ENCODE peak calls at places on chromosomes 13 and 19, in ten cellular contexts. T is fibroblast of mammary gland, W is AG04450, U is choroid plexus epithelial cell, O is nephron progenitor cell, B is endodermal cell, Z is gastrocnemius medialis, G is Peyer's patch, I is Calu3, Q is dorsolateral prefrontal cortex. F is an unnamed sample.

GRCh38 chr19:8655340-8655709 is 24.9 kb downstream of the NFILZ start:
- DNase-seq in I (no peak), G (no peak), B (no peak), T (no peak), O (no peak), U (no peak), W (no peak), Q (no peak), Z (no peak), F (no peak)

GRCh38 chr19:3304871-3305423 is 61.4 kb upstream of the NFIC start:
- DNase-seq in U (peak; percentile 73), I (peak; percentile 74), Q (peak; percentile 68), Z (peak; percentile 48), B (peak; percentile 91), T (peak; percentile 72), G (peak; percentile 82), O (peak; percentile 90), W (peak; percentile 32), F (peak; percentile 56)

GRCh38 chr19:14519860-14520407 is 1.7 kb upstream of the DNAJB1 start:
- DNase-seq in O (no peak), B (no peak), G (no peak), U (no peak), I (peak; percentile 67), W (no peak), T (peak; percentile 60), Q (no peak), Z (no peak), F (no peak)

GRCh38 chr19:41327499-41328156 is 17.7 kb downstream of the CCDC97 start:
- DNase-seq in G (peak; percentile 84), Z (peak; percentile 38), I (peak; percentile 87), Q (no peak), T (peak; percentile 42), U (peak; percentile 38), O (no peak), W (no peak), B (peak; percentile 76), F (peak; percentile 55)

GRCh38 chr19:46975011-46975917 is 44.4 kb upstream of the NPAS1 start:
- DNase-seq in U (no peak), I (no peak), T (no peak), W (no peak), Q (no peak), Z (no peak), G (no peak), O (no peak), B (no peak), F (no peak)

GRCh38 chr13:95296326-95296939 is 4.8 kb downstream of the ABCC4 start:
- DNase-seq in O (peak; percentile 47), Z (peak; percentile 42), G (peak; percentile 74), W (no peak), B (peak; percentile 91), I (peak; percentile 34), U (no peak), T (no peak), Q (no peak), F (no peak)

GRCh38 chr19:50889638-50890037 is 16.4 kb downstream of the KLK2 start:
- DNase-seq in Z (no peak), I (no peak), Q (no peak), U (no peak), G (no peak), T (no peak), B (no peak), O (no peak), W (no peak), F (no peak)

GRCh38 chr13:72293206-72293605 is 426.2 kb upstream of the DACH1 start:
- DNase-seq in Z (no peak), W (no peak), Q (no peak), B (no peak), T (peak; percentile 3), O (no peak), I (no peak), U (no peak), G (no peak), F (no peak)

GRCh38 chr19:5967994-5968430 is 9.9 kb downstream of the RANBP3 start:
- DNase-seq in T (peak; percentile 84), U (peak; percentile 92), Z (peak; percentile 39), O (peak; percentile 74), W (peak; percentile 67), B (peak; percentile 87), G (no peak), Q (peak; percentile 70), I (peak; percentile 57), F (no peak)

GRCh38 chr19:3801412-3802096 is 15.4 kb upstream of the MATK start:
- DNase-seq in O (peak; percentile 70), G (no peak), U (no peak), Q (peak; percentile 84), T (no peak), Z (no peak), B (peak; percentile 90), I (no peak), W (no peak), F (no peak)

GRCh38 chr13:73189365-73189764 is 130.6 kb downstream of the KLF5 start:
- DNase-seq in B (no peak), O (no peak), I (no peak), W (no peak), U (no peak), T (no peak), G (no peak), Z (no peak), Q (no peak), F (no peak)

GRCh38 chr13:94324409-94325147 is 154.9 kb downstream of the DCT start:
- DNase-seq in U (no peak), T (no peak), B (no peak), G (no peak), O (no peak), Q (no peak), W (no peak), Z (no peak), I (no peak), F (no peak)

GRCh38 chr19:18437481-18438330 is at the start of gene ISYNA1:
- DNase-seq in T (no peak), O (peak; percentile 74), Z (no peak), I (peak; percentile 45), W (no peak), B (peak; percentile 91), U (peak; percentile 77), G (no peak), Q (no peak), F (no peak)

GRCh38 chr13:50612717-50613116 is 230.8 kb downstream of the DLEU7 start:
- DNase-seq in Z (no peak), W (no peak), Q (no peak), I (no peak), G (no peak), B (peak; percentile 33), O (peak; percentile 12), T (no peak), U (no peak), F (no peak)
- TF ChIP-seq CTCF in Z (no peak), W (no peak), Q (no peak), I (no peak), G (no peak), B (no peak), O (no peak), T (no peak), U (no peak), F (no peak)

DNA sequence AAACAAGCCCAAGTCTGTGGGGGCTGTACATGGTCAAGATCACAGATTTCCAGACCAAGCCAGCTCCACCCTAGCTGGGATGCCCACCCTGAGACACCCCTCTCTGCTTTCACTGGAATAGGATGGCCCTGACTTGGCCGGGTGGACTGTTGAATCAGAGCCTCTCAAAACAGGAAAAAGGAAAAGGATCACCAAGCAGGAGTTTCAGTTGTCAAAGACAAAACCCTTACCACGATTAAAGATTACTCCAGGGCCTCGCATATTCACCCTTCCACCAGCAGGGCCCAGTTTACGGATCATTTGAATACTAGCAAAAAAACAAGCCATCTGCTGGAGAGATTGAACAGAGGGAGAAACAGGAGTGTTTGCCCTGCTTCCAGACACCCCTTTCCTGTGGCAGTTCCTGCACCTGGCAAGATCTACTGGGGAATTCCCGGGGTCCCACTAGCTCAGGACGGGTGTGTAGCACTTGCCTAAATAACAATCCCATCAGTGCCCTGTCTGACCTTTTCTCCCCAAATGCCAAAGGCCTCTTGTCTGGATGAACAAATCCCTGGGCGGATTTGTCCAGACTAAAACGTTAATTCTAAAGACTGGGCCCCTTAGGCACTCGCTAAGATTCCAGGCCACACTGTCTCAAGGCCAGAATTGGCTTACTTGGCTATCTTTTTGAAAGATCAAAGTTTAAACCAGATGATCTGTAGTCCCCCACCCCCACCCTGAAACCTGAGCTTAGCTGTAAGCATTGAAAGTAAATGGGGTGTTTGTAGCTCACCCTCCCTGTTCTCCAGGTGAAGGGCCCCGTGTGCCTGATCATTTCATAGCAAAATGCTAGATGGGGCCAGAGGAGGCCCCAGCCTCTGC is 38.4 kb downstream of the ACTN4 start:
- DNase-seq in Q (no peak), O (no peak), W (no peak), T (peak; percentile 67), I (peak; percentile 61), Z (no peak), G (no peak), B (peak; percentile 82), U (peak; percentile 79), F (no peak)
- TF ChIP-seq CTCF in Q (no peak), O (peak; percentile 30), W (peak; percentile 72), T (peak; percentile 60), I (peak; percentile 56), Z (no peak), G (peak; percentile 21), B (peak; percentile 74), U (peak; percentile 75), F (no peak)

DNA sequence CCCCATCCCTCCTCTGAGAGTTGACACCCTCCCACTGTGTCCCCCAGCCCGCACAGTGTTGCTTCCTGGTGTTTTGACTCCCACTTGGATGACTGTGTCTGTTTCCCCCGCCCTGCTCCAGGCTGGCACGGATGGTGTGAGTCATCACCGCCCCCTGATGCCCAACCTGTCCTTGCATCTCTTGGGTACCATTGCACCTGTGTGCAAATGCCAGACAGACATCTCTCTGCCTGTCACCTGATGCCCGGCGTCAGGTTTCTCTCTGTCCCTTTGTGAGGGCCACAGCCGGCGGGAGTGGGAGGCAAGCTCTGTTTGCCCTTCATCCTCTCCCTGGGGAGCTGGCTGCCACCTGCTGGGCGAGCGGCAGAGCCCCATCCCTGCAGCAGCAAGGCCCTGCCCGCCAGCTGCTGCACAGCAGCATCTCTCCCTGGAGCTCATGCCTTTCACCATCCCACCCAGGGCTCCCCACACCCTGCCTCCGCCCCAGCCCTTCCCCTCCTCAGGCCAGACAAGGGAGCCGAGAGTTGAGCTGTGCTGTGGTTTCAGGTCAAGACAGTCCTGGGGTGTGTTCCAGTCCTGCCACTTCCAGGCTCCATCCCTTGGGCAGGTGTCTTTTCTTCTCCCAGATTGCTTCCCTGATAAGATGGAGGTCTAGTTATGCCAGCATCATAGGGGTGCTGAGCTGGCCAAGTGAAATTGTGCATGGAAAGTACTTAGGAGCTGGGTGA is 29.7 kb downstream of the NKPD1 start:
- DNase-seq in O (peak; percentile 38), B (no peak), Z (no peak), W (no peak), U (peak; percentile 24), I (peak; percentile 83), T (no peak), G (no peak), Q (peak; percentile 88), F (no peak)
- TF ChIP-seq CTCF in O (no peak), B (no peak), Z (no peak), W (peak; percentile 34), U (peak; percentile 32), I (peak; percentile 70), T (no peak), G (peak; percentile 13), Q (peak; percentile 29), F (no peak)

DNA sequence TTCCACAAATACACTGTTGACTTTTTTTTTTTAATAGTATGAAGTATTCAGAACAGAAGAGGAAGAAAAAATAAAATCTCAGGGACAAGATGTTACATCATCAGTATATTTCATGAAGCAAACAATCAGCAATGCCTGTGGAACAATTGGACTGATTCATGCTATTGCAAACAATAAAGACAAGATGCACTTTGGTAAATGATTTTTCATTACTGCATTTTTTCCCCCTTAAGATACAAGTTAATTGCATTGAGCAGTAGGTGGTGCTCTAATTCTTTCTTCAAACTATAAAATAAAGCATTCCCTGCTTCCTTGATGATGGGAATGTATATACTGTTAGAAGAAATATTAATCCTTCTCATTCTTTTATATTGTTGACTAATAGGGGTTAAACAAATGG is 17.1 kb downstream of the UCHL3 start:
- DNase-seq in Z (no peak), I (no peak), Q (no peak), U (peak; percentile 74), W (no peak), O (no peak), G (no peak), B (no peak), T (peak; percentile 60), F (no peak)
- TF ChIP-seq CTCF in Z (no peak), I (no peak), Q (peak; percentile 45), U (peak; percentile 53), W (peak; percentile 59), O (no peak), G (no peak), B (peak; percentile 67), T (peak; percentile 43), F (no peak)